ENCODE peak calls at places on chromosomes 13 and 19, in eight cellular contexts. W, O, N, S, K, C, B and G are unnamed samples. For H3K36me3, the result is how much of the 10 kb centered on the place peaks cover.

GRCh38 chr19:42286349-42287016 is 15.4 kb upstream of the PRR19 start:
- DNase-seq in W (no peak), O (peak), N (no peak), S (peak), K (no peak), C (peak), B (peak), G (no peak)

GRCh38 chr19:45621976-45622503 is 17.2 kb downstream of the EML2 start:
- DNase-seq in W (no peak), O (no peak), N (no peak), S (no peak), K (no peak), C (no peak), B (no peak), G (no peak)

GRCh38 chr13:71864094-71864980 is 2.7 kb downstream of the DACH1 start:
- DNase-seq in W (no peak), O (peak), N (peak), S (peak), K (peak), C (peak), B (peak), G (peak)

GRCh38 chr19:39078436-39079200 is 5.5 kb upstream of the ACP7 start:
- DNase-seq in W (no peak), O (no peak), N (no peak), S (peak), K (no peak), C (no peak), B (no peak), G (no peak)

GRCh38 chr19:38932425-38933179 is 1.9 kb downstream of the MRPS12 start:
- DNase-seq in W (peak), O (no peak), N (no peak), S (peak), K (no peak), C (peak), B (no peak), G (no peak)

GRCh38 chr19:7883796-7884570 is 4.3 kb upstream of the LRRC8E start:
- DNase-seq in W (no peak), O (no peak), N (no peak), S (peak), K (no peak), C (no peak), B (no peak), G (no peak)

GRCh38 chr13:72458701-72459100 is 268.7 kb downstream of the MZT1 start:
- DNase-seq in W (peak), O (no peak), N (no peak), S (peak), K (no peak), C (no peak), B (no peak), G (no peak)

GRCh38 chr13:105660550-105660949 is 874.9 kb downstream of the EFNB2 start:
- DNase-seq in W (no peak), O (no peak), N (no peak), S (no peak), K (no peak), C (no peak), B (no peak), G (no peak)

GRCh38 chr19:31214086-31214485 is 135.2 kb downstream of the TSHZ3 start:
- DNase-seq in W (peak), O (no peak), N (peak), S (peak), K (peak), C (no peak), B (peak), G (peak)

GRCh38 chr13:29886446-29886845 is 36.0 kb upstream of the UBL3 start:
- DNase-seq in W (no peak), O (no peak), N (no peak), S (no peak), K (no peak), C (no peak), B (no peak), G (no peak)

GRCh38 chr19:35486268-35486708 is 4.0 kb downstream of the KRTDAP start:
- DNase-seq in W (no peak), O (no peak), N (no peak), S (no peak), K (no peak), C (no peak), B (no peak), G (no peak)

GRCh38 chr13:111322916-111323331 is 2.5 kb downstream of the TEX29 start:
- DNase-seq in W (no peak), O (no peak), N (no peak), S (no peak), K (no peak), C (no peak), B (peak), G (no peak)

GRCh38 chr13:64293923-64294322 is 2878.3 kb upstream of the PCDH20 start:
- DNase-seq in W (no peak), O (no peak), N (no peak), S (peak), K (no peak), C (no peak), B (no peak), G (no peak)

GRCh38 chr13:97142452-97142851 is 79.7 kb upstream of the MBNL2 start:
- DNase-seq in W (no peak), O (peak), N (no peak), S (no peak), K (no peak), C (no peak), B (no peak), G (no peak)

GRCh38 chr19:18457478-18458331 is 19.8 kb upstream of the ISYNA1 start:
- DNase-seq in W (no peak), O (no peak), N (no peak), S (no peak), K (no peak), C (no peak), B (no peak), G (no peak)

GRCh38 chr19:18456279-18456678 is 18.3 kb upstream of the ISYNA1 start:
- DNase-seq in W (no peak), O (no peak), N (no peak), S (no peak), K (no peak), C (no peak), B (no peak), G (no peak)

GRCh38 chr19:18460313-18460712 is 22.4 kb upstream of the ISYNA1 start:
- DNase-seq in W (no peak), O (no peak), N (no peak), S (peak), K (no peak), C (peak), B (peak), G (no peak)

GRCh38 chr19:18453269-18454024 is 15.5 kb upstream of the ISYNA1 start:
- DNase-seq in W (no peak), O (no peak), N (no peak), S (peak), K (no peak), C (no peak), B (no peak), G (no peak)

DNA sequence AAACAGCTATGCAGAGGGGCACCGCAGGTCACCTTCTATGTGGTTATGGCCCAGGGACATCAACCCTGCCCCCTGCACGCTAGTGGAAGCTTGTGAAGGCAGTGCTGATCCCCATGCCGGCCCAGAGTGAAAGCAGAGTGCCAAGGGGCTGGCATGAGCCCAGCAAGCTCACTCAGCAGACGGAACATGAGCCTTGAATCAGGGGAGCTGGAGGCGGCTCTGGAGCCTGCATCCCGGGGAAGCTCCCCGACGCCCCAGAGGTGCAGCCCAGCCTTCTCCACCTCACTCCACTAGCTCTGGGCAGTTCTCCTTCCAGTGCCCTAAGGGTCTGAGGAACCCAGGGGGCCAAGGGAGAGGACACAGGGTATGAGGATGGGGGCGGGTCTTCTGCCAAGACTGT is 19.0 kb upstream of the ISYNA1 start:
- DNase-seq in W (no peak), O (no peak), N (no peak), S (no peak), K (no peak), C (peak), B (peak), G (no peak)
- H3K36me3 ChIP-seq in W (under half), O (under half), N (half or more), S (under half), K (under half), C (under half), B (under half), G (under half)

DNA sequence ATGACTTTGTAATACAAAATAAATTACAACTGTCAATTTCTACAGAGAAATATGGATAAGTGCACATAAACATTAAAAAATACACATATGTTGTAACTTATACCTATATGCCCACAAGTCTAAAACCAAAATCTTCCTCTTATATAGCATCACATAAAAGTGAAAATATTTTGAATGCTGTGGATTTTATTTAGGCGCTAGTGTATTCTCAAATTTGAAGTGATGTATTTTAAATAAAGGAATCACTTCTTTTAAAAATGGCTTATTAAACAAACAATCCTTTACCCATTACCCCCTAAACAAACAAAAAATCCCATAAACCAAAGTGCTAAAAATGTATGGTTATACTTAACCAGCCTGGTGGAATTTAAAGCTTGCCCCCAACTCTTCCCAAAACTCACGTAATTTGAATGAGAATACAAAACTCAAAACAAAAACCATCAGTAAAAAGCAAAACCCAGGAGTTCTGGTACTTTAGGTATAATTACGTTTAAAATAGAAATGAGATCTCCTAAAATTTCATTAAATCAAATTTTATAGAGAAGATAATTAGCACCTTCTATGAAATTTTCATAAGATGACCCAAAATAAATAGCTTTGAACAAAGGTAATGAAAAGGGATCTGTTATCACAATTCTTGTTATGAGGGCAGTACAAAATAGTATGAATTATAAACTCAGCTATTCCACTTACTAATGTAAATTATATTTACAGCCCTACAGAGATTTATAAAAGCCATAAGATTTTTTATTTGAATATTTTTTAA is 63.5 kb downstream of the KCNRG start:
- DNase-seq in W (no peak), O (no peak), N (no peak), S (peak), K (no peak), C (no peak), B (no peak), G (no peak)
- H3K27ac ChIP-seq in W (no peak), O (no peak), N (no peak), S (no peak), K (no peak), C (no peak), B (no peak), G (peak)

GRCh38 chr19:48623556-48624066 is 4.3 kb downstream of the SPHK2 start:
- DNase-seq in W (no peak), O (no peak), N (no peak), S (no peak), K (no peak), C (no peak), B (no peak), G (no peak)
- H3K4me3 ChIP-seq in W (peak), O (no peak), N (peak), S (peak), K (peak), C (no peak), B (peak), G (peak)

DNA sequence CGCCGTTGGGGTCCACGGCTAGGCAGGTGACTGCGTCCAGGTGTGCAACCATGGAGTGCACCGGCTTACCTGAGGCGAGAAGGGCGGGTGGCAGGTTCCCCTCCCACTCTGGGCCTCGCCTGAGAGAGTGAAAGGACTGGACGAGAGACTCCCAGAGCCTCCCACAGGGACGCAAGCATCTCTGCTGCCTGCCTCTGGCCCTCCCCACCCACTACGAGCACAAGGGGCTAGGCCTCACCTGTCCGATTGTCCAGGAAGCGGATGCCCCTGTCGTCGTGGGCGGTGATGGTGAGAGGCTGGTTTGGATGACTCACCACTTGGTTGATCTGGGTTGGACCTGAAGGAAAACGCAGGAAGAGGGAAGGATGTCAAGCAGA is 5.1 kb upstream of the PRKD2 start:
- DNase-seq in W (no peak), O (no peak), N (no peak), S (no peak), K (no peak), C (no peak), B (no peak), G (no peak)
- H3K36me3 ChIP-seq in W (under half), O (under half), N (half or more), S (under half), K (half or more), C (under half), B (under half), G (half or more)

DNA sequence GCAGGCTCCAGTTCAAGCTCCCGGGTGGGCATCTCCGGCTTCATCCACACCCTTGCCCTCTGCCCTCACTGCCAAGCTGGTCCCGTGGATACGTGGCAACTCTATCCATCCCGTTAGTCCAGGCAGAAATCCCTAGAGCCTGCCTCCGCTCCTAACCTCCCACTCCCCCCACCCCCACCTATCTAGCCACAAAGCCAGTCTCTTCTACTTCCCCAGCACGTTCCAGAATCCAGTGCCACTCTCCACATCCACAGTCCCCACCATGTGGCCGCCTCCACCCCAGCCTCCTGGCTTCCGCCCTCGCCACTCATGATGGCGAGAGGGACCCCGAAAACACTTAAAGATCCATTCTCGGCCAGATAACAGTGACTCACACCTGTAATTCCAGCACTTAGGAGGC is 3.8 kb downstream of the YIPF2 start:
- DNase-seq in W (no peak), O (no peak), N (no peak), S (no peak), K (no peak), C (no peak), B (no peak), G (no peak)
- H3K27ac ChIP-seq in W (no peak), O (no peak), N (no peak), S (no peak), K (no peak), C (no peak), B (no peak), G (no peak)

DNA sequence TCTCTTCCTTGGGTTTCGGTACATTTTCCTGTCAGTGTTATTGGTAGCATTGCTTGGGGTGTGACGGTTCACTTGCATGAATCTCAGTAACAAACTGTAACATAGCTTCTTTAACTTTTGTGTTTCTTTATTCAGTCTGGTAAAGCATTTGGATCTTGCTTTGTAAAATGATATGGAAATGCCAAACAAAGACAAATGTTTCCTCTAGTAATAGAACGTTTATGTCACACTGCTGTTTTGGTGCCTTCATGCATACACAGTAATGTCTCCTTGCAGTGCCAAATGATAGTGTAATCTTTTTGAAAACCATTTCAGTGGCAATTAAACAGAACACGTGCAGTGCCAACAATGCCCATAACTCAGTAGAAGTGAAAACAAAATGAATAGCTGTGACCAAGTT is 110.7 kb downstream of the RXFP2 start:
- DNase-seq in W (no peak), O (no peak), N (no peak), S (no peak), K (no peak), C (no peak), B (no peak), G (no peak)
- H3K4me3 ChIP-seq in W (no peak), O (no peak), N (no peak), S (no peak), K (no peak), C (no peak), B (no peak), G (no peak)

GRCh38 chr19:4660993-4661392 is 9.1 kb downstream of the MYDGF start:
- DNase-seq in W (no peak), O (no peak), N (no peak), S (no peak), K (no peak), C (no peak), B (no peak), G (no peak)
- H3K36me3 ChIP-seq in W (under half), O (under half), N (half or more), S (under half), K (under half), C (under half), B (under half), G (half or more)